ENCODE peak calls at places on chromosomes 1 and 21, in seven cellular contexts. One of them, this sample, is unnamed.

GRCh38 chr1:245671349-245671748 is 516.6 kb downstream of the KIF26B start:
- DNase-seq in HCT116: no peak
- DNase-seq in SK-N-SH: no peak
- DNase-seq in GM12878: no peak
- DNase-seq in HepG2: no peak
- DNase-seq in H1: no peak
- DNase-seq in K562: no peak
- DNase-seq in this sample: no peak

GRCh38 chr1:29805122-29805895 is 569.0 kb downstream of the PTPRU start:
- DNase-seq in K562: no peak
- DNase-seq in H1: no peak
- DNase-seq in GM12878: no peak
- DNase-seq in HepG2: no peak
- DNase-seq in SK-N-SH: peak
- DNase-seq in HCT116: no peak
- DNase-seq in this sample: no peak

GRCh38 chr1:12232221-12232620 is 2.4 kb downstream of the VPS13D start:
- DNase-seq in SK-N-SH: no peak
- DNase-seq in HepG2: no peak
- DNase-seq in H1: no peak
- DNase-seq in HCT116: peak
- DNase-seq in K562: no peak
- DNase-seq in GM12878: no peak
- DNase-seq in this sample: no peak

GRCh38 chr1:186143521-186143920 is 231.5 kb downstream of the TPR start:
- DNase-seq in GM12878: no peak
- DNase-seq in SK-N-SH: no peak
- DNase-seq in H1: no peak
- DNase-seq in HepG2: no peak
- DNase-seq in K562: no peak
- DNase-seq in HCT116: no peak
- DNase-seq in this sample: no peak

GRCh38 chr1:37989381-37989930 is 366 bp downstream of the SF3A3 start:
- DNase-seq in H1: no peak
- DNase-seq in GM12878: no peak
- DNase-seq in K562: peak
- DNase-seq in HCT116: no peak
- DNase-seq in HepG2: no peak
- DNase-seq in SK-N-SH: peak
- DNase-seq in this sample: no peak

GRCh38 chr1:64895500-64895899 is 70.8 kb downstream of the JAK1 start:
- DNase-seq in GM12878: peak
- DNase-seq in SK-N-SH: no peak
- DNase-seq in HCT116: no peak
- DNase-seq in HepG2: no peak
- DNase-seq in K562: no peak
- DNase-seq in H1: no peak
- DNase-seq in this sample: no peak

GRCh38 chr1:40876891-40877290 is 14.7 kb upstream of the CITED4 start:
- DNase-seq in H1: no peak
- DNase-seq in K562: no peak
- DNase-seq in GM12878: no peak
- DNase-seq in HepG2: no peak
- DNase-seq in SK-N-SH: no peak
- DNase-seq in HCT116: no peak
- DNase-seq in this sample: no peak

GRCh38 chr1:109793089-109793485 is 29.4 kb upstream of the EPS8L3 start:
- DNase-seq in HepG2: no peak
- DNase-seq in SK-N-SH: no peak
- DNase-seq in GM12878: no peak
- DNase-seq in HCT116: no peak
- DNase-seq in K562: no peak
- DNase-seq in H1: no peak
- DNase-seq in this sample: no peak

GRCh38 chr1:86419277-86419903 is 4.6 kb upstream of the CLCA2 start:
- DNase-seq in H1: no peak
- DNase-seq in GM12878: no peak
- DNase-seq in HCT116: no peak
- DNase-seq in K562: peak
- DNase-seq in HepG2: no peak
- DNase-seq in SK-N-SH: no peak
- DNase-seq in this sample: no peak

GRCh38 chr1:117059334-117059677 is 820 bp upstream of the TTF2 start:
- DNase-seq in HepG2: peak
- DNase-seq in HCT116: peak
- DNase-seq in K562: no peak
- DNase-seq in SK-N-SH: no peak
- DNase-seq in H1: no peak
- DNase-seq in GM12878: peak
- DNase-seq in this sample: no peak

GRCh38 chr1:117828206-117828605 is 101.2 kb downstream of the GDAP2 start:
- DNase-seq in H1: no peak
- DNase-seq in HCT116: no peak
- DNase-seq in GM12878: no peak
- DNase-seq in SK-N-SH: peak
- DNase-seq in HepG2: no peak
- DNase-seq in K562: no peak
- DNase-seq in this sample: no peak

GRCh38 chr21:46080171-46081021 is 17.5 kb upstream of the COL6A2 start:
- DNase-seq in GM12878: no peak
- DNase-seq in H1: no peak
- DNase-seq in K562: no peak
- DNase-seq in SK-N-SH: peak
- DNase-seq in HepG2: no peak
- DNase-seq in HCT116: no peak
- DNase-seq in this sample: no peak
- TF ChIP-seq SIN3A in GM12878: no peak
- TF ChIP-seq SIN3A in H1: no peak
- TF ChIP-seq SIN3A in K562: no peak
- TF ChIP-seq SIN3A in SK-N-SH: no peak
- TF ChIP-seq SIN3A in HepG2: no peak
- TF ChIP-seq SIN3A in HCT116: no peak
- TF ChIP-seq SIN3A in this sample: no peak

GRCh38 chr1:237071641-237072420 is 29.8 kb downstream of the RYR2 start:
- DNase-seq in HepG2: no peak
- DNase-seq in H1: no peak
- DNase-seq in HCT116: no peak
- DNase-seq in K562: no peak
- DNase-seq in SK-N-SH: no peak
- DNase-seq in GM12878: no peak
- DNase-seq in this sample: no peak

GRCh38 chr1:237070519-237070918 is 28.5 kb downstream of the RYR2 start:
- DNase-seq in HepG2: no peak
- DNase-seq in SK-N-SH: no peak
- DNase-seq in K562: no peak
- DNase-seq in H1: no peak
- DNase-seq in HCT116: no peak
- DNase-seq in GM12878: no peak
- DNase-seq in this sample: no peak

GRCh38 chr1:237074371-237075117 is 32.6 kb downstream of the RYR2 start:
- DNase-seq in K562: no peak
- DNase-seq in H1: no peak
- DNase-seq in HepG2: no peak
- DNase-seq in GM12878: no peak
- DNase-seq in HCT116: no peak
- DNase-seq in SK-N-SH: no peak
- DNase-seq in this sample: no peak
- H3K4me3 ChIP-seq in K562: no peak
- H3K4me3 ChIP-seq in H1: no peak
- H3K4me3 ChIP-seq in HepG2: no peak
- H3K4me3 ChIP-seq in GM12878: no peak
- H3K4me3 ChIP-seq in HCT116: no peak
- H3K4me3 ChIP-seq in SK-N-SH: no peak
- H3K4me3 ChIP-seq in this sample: no peak

DNA sequence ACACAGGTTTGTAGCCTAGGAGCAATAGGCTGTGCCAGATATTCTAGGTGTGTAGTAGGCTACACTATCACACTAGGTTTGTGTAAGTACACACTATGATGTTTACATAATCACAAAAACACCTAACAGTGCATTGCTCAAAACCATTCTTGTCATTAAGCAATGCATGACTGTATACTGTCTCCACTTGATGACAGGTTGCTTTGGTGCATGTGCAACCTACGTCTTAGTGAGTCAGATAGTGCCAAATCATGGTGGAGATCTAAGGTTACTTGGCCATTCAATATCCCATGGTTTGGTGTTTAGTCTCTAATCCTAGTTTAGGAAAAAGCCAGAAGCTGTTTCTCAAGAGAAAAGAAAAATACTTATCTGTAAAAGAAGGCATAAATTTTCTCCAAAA is 181.1 kb downstream of the KCNK2 start:
- DNase-seq in GM12878: no peak
- DNase-seq in K562: no peak
- DNase-seq in H1: no peak
- DNase-seq in HCT116: no peak
- DNase-seq in HepG2: no peak
- DNase-seq in SK-N-SH: no peak
- DNase-seq in this sample: no peak
- TF ChIP-seq SIN3A in GM12878: no peak
- TF ChIP-seq SIN3A in K562: no peak
- TF ChIP-seq SIN3A in H1: no peak
- TF ChIP-seq SIN3A in HCT116: no peak
- TF ChIP-seq SIN3A in HepG2: no peak
- TF ChIP-seq SIN3A in SK-N-SH: no peak
- TF ChIP-seq SIN3A in this sample: no peak

GRCh38 chr21:31221051-31221450 is 123.0 kb downstream of the TIAM1 start:
- DNase-seq in H1: no peak
- DNase-seq in K562: no peak
- DNase-seq in HCT116: no peak
- DNase-seq in GM12878: no peak
- DNase-seq in HepG2: no peak
- DNase-seq in SK-N-SH: no peak
- DNase-seq in this sample: no peak

GRCh38 chr21:31220567-31220966 is 123.5 kb downstream of the TIAM1 start:
- DNase-seq in HCT116: no peak
- DNase-seq in H1: no peak
- DNase-seq in SK-N-SH: no peak
- DNase-seq in GM12878: no peak
- DNase-seq in K562: no peak
- DNase-seq in HepG2: peak
- DNase-seq in this sample: no peak

GRCh38 chr21:31222142-31222541 is 121.9 kb downstream of the TIAM1 start:
- DNase-seq in GM12878: no peak
- DNase-seq in SK-N-SH: no peak
- DNase-seq in HCT116: no peak
- DNase-seq in HepG2: no peak
- DNase-seq in K562: no peak
- DNase-seq in H1: no peak
- DNase-seq in this sample: no peak

GRCh38 chr21:31216206-31216605 is 127.9 kb downstream of the TIAM1 start:
- DNase-seq in K562: no peak
- DNase-seq in SK-N-SH: no peak
- DNase-seq in GM12878: no peak
- DNase-seq in HCT116: no peak
- DNase-seq in H1: no peak
- DNase-seq in HepG2: no peak
- DNase-seq in this sample: no peak

GRCh38 chr21:31218830-31219608 is 125.0 kb downstream of the TIAM1 start:
- DNase-seq in K562: no peak
- DNase-seq in HCT116: peak
- DNase-seq in HepG2: no peak
- DNase-seq in SK-N-SH: no peak
- DNase-seq in GM12878: no peak
- DNase-seq in H1: no peak
- DNase-seq in this sample: no peak
- H3K4me3 ChIP-seq in K562: no peak
- H3K4me3 ChIP-seq in HCT116: no peak
- H3K4me3 ChIP-seq in HepG2: no peak
- H3K4me3 ChIP-seq in SK-N-SH: no peak
- H3K4me3 ChIP-seq in GM12878: no peak
- H3K4me3 ChIP-seq in H1: no peak
- H3K4me3 ChIP-seq in this sample: no peak

GRCh38 chr1:15153842-15154479 is 414 bp downstream of the TMEM51 start:
- DNase-seq in H1: no peak
- DNase-seq in HepG2: no peak
- DNase-seq in GM12878: no peak
- DNase-seq in K562: peak
- DNase-seq in SK-N-SH: peak
- DNase-seq in HCT116: no peak
- DNase-seq in this sample: no peak
- TF ChIP-seq SIN3A in H1: peak
- TF ChIP-seq SIN3A in HepG2: no peak
- TF ChIP-seq SIN3A in GM12878: no peak
- TF ChIP-seq SIN3A in K562: no peak
- TF ChIP-seq SIN3A in SK-N-SH: peak
- TF ChIP-seq SIN3A in HCT116: no peak
- TF ChIP-seq SIN3A in this sample: no peak

DNA sequence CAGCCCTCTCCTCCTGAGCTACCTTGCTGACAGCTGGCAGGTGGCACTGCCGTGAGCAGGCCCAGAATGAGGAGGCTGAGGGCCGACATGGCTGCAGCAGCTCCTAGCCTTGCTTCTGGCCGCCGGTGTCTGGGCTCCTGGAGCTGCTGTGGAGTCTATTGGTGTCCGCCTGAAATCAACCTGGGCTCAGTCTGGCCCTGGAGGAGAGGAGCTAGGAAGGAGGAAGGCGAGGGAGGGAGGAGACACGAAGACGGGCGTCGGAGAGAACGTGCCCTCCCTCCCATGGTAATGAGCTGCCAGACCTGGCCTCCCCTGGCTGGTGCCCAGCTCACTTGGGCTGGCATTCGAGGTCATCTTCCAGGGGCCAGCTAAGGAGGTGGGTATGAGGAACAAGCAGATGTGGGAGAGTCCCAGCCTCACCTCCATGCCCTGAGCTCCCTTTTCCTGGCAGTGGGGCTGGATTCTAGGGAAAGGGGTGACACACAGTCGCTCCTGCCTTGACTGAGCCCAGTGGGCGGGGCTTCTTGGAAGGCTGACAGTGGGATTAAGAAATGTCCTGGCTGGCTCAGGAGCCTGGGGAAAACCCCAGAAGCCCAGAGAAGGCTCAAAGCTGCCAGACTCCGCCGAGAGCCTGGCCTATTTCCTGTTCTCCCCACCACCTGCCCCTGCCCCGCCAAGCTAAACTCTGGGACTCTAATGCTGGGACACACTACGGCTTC is at the start of gene PDZK1IP1:
- DNase-seq in HepG2: no peak
- DNase-seq in K562: peak
- DNase-seq in HCT116: no peak
- DNase-seq in SK-N-SH: no peak
- DNase-seq in H1: no peak
- DNase-seq in GM12878: no peak
- DNase-seq in this sample: no peak
- H3K4me3 ChIP-seq in HepG2: no peak
- H3K4me3 ChIP-seq in K562: no peak
- H3K4me3 ChIP-seq in HCT116: no peak
- H3K4me3 ChIP-seq in SK-N-SH: no peak
- H3K4me3 ChIP-seq in H1: no peak
- H3K4me3 ChIP-seq in GM12878: no peak
- H3K4me3 ChIP-seq in this sample: no peak

This sample was measured in Panc1.